ENCODE peak calls at places on chromosomes 13 and 19, in seven cellular contexts. Y is lung; G is GDM1; E is activated naive CD4-positive, alpha-beta T cell treated with anti-CD3 and anti-CD28 coated beads, Interleukin-2, amount 10 ng/mL, durations not matched to agents 7 days and 5 days; A is T-cell; T is fibroblast of the aortic adventitia; U is glutamatergic neuron. N is an unnamed sample.

GRCh38 chr13:59901191-59901590 is 262.5 kb downstream of the DIAPH3 start:
- DNase-seq in G (no peak), E (no peak), U (no peak), Y (no peak), A (no peak), T (no peak), N (no peak)

GRCh38 chr13:52449323-52450011 is 967 bp downstream of the VPS36 start:
- DNase-seq in Y (no peak), G (no peak), T (no peak), A (no peak), E (no peak), U (no peak), N (no peak)

GRCh38 chr19:58349590-58349989 is 3.7 kb downstream of the A1BG start:
- DNase-seq in U (no peak), T (no peak), E (no peak), Y (no peak), A (no peak), G (no peak), N (no peak)

GRCh38 chr13:33787051-33787591 is 30.8 kb upstream of the RFC3 start:
- DNase-seq in G (peak), U (no peak), Y (no peak), T (no peak), E (peak), A (no peak), N (peak)

GRCh38 chr19:54436031-54436523 is 12.9 kb upstream of the LENG8 start:
- DNase-seq in Y (no peak), T (no peak), U (no peak), E (no peak), A (no peak), G (no peak), N (no peak)

GRCh38 chr13:95497307-95497943 is 55.1 kb upstream of the CLDN10 start:
- DNase-seq in E (no peak), G (peak), T (no peak), A (no peak), Y (no peak), U (no peak), N (no peak)

GRCh38 chr13:76148926-76149325 is 512.8 kb downstream of the LMO7 start:
- DNase-seq in A (no peak), T (peak), U (no peak), E (no peak), G (no peak), Y (no peak), N (peak)

GRCh38 chr13:34748078-34748477 is 194.0 kb upstream of the NBEA start:
- DNase-seq in U (no peak), E (no peak), T (peak), A (no peak), Y (peak), G (no peak), N (no peak)

GRCh38 chr19:3179739-3180293 is 1.2 kb downstream of the S1PR4 start:
- DNase-seq in A (no peak), U (no peak), Y (no peak), E (peak), T (no peak), G (no peak), N (no peak)

GRCh38 chr13:40672310-40673060 is 6.0 kb upstream of the FOXO1 start:
- DNase-seq in U (no peak), T (peak), E (no peak), A (no peak), Y (no peak), G (no peak), N (peak)

N was measured in amniotic stem cell.